ENCODE peak calls at places on chromosomes 2 and 18, in seven cellular contexts. H, C, T, M, G, Y and U are unnamed samples.

GRCh38 chr2:188475945-188476344 is 184.3 kb downstream of the GULP1 start:
- DNase-seq in T (no peak), C (no peak), G (peak), Y (no peak), H (no peak), M (no peak), U (peak)

GRCh38 chr18:26635466-26635865 is 87.1 kb upstream of the KCTD1 start:
- DNase-seq in C (no peak), M (no peak), Y (no peak), T (no peak), G (no peak), H (no peak), U (no peak)

GRCh38 chr2:204982303-204982702 is 437.0 kb downstream of the PARD3B start:
- DNase-seq in T (no peak), M (no peak), G (peak), H (no peak), Y (no peak), C (no peak), U (no peak)

GRCh38 chr2:67641302-67641701 is 244.2 kb downstream of the ETAA1 start:
- DNase-seq in C (no peak), G (no peak), Y (no peak), M (no peak), T (no peak), H (no peak), U (no peak)

GRCh38 chr2:8573234-8573941 is 108.5 kb upstream of the ID2 start:
- DNase-seq in H (no peak), G (no peak), M (no peak), T (peak), Y (no peak), C (peak), U (no peak)

GRCh38 chr2:175834472-175834871 is 167.6 kb downstream of the LNPK start:
- DNase-seq in Y (no peak), G (no peak), C (no peak), H (no peak), T (no peak), M (no peak), U (peak)

GRCh38 chr2:171688129-171688465 is 828 bp downstream of the DYNC1I2 start:
- DNase-seq in G (peak), M (no peak), C (no peak), H (no peak), T (no peak), Y (peak), U (no peak)

GRCh38 chr2:226087505-226088365 is 688.2 kb downstream of the NYAP2 start:
- DNase-seq in T (no peak), M (no peak), Y (no peak), H (peak), G (no peak), C (no peak), U (no peak)

GRCh38 chr18:44637210-44638051 is 43.3 kb upstream of the SETBP1 start:
- DNase-seq in H (no peak), Y (no peak), G (no peak), C (no peak), M (no peak), T (no peak), U (peak)

GRCh38 chr2:222290691-222291484 is 7.9 kb downstream of the PAX3 start:
- DNase-seq in T (no peak), C (no peak), H (no peak), G (no peak), Y (no peak), M (no peak), U (peak)

GRCh38 chr2:2747797-2748301 is 416.8 kb upstream of the MYT1L start:
- DNase-seq in C (no peak), Y (no peak), M (no peak), G (no peak), H (no peak), T (peak), U (no peak)

GRCh38 chr2:101116841-101117552 is 34.2 kb downstream of the TBC1D8 start:
- DNase-seq in M (no peak), H (no peak), G (no peak), T (no peak), Y (no peak), C (no peak), U (no peak)

GRCh38 chr2:54508521-54508920 is 52.4 kb downstream of the SPTBN1 start:
- DNase-seq in C (no peak), G (no peak), T (no peak), M (no peak), H (no peak), Y (no peak), U (no peak)

GRCh38 chr2:2938481-2938880 is 439.1 kb downstream of the EIPR1 start:
- DNase-seq in M (no peak), G (no peak), H (no peak), C (no peak), Y (no peak), T (no peak), U (no peak)

GRCh38 chr2:215269397-215270117 is 42.3 kb upstream of the ATIC start:
- DNase-seq in G (peak), T (peak), Y (peak), H (no peak), M (peak), C (peak), U (peak)

GRCh38 chr2:70903171-70903570 is 32.5 kb upstream of the ATP6V1B1 start:
- DNase-seq in Y (no peak), M (no peak), G (no peak), H (no peak), T (no peak), C (no peak), U (no peak)

GRCh38 chr18:78979682-78980278 is at the start of gene SALL3:
- DNase-seq in H (no peak), G (no peak), Y (no peak), T (no peak), C (no peak), M (no peak), U (no peak)

GRCh38 chr2:207505728-207506127 is 24.0 kb upstream of the CREB1 start:
- DNase-seq in T (no peak), H (no peak), C (no peak), M (no peak), Y (no peak), G (peak), U (peak)

GRCh38 chr2:18749912-18750526 is 160.7 kb upstream of the NT5C1B start:
- DNase-seq in T (peak), C (peak), Y (peak), H (no peak), G (peak), M (no peak), U (peak)

GRCh38 chr2:110910404-110910803 is 178.0 kb downstream of the ACOXL start:
- DNase-seq in G (no peak), Y (no peak), H (no peak), M (no peak), T (no peak), C (no peak), U (no peak)

GRCh38 chr2:121961761-121962160 is 206.3 kb downstream of the TSN start:
- DNase-seq in C (no peak), H (no peak), M (no peak), G (no peak), Y (no peak), T (no peak), U (no peak)

GRCh38 chr2:173287594-173287993 is 67.1 kb upstream of the CDCA7 start:
- DNase-seq in M (no peak), G (no peak), C (no peak), H (no peak), T (no peak), Y (no peak), U (no peak)

GRCh38 chr2:173282795-173283545 is 71.7 kb upstream of the CDCA7 start:
- DNase-seq in M (no peak), Y (no peak), T (no peak), G (no peak), H (peak), C (no peak), U (no peak)

GRCh38 chr2:173288561-173288960 is 66.1 kb upstream of the CDCA7 start:
- DNase-seq in M (no peak), T (no peak), C (no peak), H (no peak), Y (no peak), G (peak), U (peak)

GRCh38 chr2:173290046-173290445 is 64.6 kb upstream of the CDCA7 start:
- DNase-seq in Y (no peak), M (no peak), C (no peak), H (no peak), G (peak), T (no peak), U (no peak)

GRCh38 chr2:173286153-173286809 is 68.4 kb upstream of the CDCA7 start:
- DNase-seq in H (no peak), G (no peak), M (no peak), T (no peak), C (no peak), Y (peak), U (no peak)
- TF ChIP-seq CTCF in H (no peak), G (no peak), M (no peak), T (no peak), C (no peak), Y (peak), U (no peak)

GRCh38 chr2:138324068-138324771 is 177.3 kb upstream of the SPOPL start:
- DNase-seq in M (no peak), Y (no peak), C (no peak), T (no peak), H (no peak), G (no peak), U (no peak)
- TF ChIP-seq CTCF in M (no peak), Y (no peak), C (no peak), T (no peak), H (no peak), G (no peak), U (no peak)

DNA sequence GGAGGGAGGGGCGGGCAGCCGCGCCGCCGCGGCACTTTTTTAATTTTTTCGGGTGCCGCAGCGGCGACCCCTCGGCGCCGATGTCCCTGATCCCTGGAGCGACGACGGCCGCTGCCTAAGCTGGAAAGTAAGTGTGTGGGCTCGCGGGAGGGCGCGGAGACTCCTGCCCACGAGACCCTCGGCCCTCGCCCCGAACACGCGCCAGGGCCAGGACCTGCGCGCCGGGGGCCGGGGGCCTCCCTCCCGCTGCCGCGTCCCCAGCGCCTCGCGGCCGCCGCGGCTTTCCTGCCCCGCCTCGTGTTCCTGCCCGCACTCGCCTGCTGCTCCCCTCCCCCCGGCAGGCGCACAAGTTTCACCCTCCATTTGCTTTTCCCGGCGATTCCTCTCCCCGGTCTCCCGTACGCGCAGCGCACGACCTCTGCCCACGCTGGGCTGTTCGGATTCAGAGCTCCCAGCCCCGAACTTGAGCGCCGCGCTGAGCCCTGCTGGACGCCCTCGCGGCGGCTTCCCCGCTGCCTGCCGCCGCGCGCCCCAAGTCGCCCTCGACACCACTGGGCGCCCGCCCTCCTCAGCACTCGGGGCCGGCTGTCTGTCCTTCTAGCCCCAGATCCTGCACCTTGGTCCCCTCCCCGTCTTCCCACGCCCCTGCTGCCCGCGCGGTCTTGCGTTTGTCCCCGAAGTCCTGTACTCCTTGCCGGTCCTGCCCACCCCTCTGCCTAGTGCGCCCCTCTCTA is 507 bp downstream of the PKP4 start:
- DNase-seq in T (peak), M (peak), H (peak), Y (peak), G (peak), C (peak), U (peak)
- TF ChIP-seq CTCF in T (no peak), M (no peak), H (no peak), Y (peak), G (peak), C (no peak), U (peak)

DNA sequence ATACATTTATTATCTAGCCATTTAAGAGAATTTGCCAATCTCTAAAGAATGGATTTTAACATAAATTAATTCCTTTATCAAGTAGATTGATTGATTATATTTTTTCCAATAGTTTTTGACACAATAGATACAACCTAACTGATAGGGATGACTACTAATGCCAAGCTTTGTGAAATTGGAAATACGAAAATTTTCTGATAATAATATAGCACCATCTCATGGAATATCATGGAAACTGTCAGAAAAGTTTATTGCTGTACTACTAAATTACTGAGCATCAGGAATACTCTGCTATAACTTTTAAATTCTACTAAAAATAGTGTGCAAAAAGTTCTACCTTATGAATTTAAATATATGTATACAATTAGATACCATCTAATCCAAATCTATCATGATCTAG is 101.8 kb upstream of the MAP2 start:
- DNase-seq in M (no peak), C (no peak), H (no peak), T (no peak), G (no peak), Y (no peak), U (no peak)
- TF ChIP-seq CTCF in M (no peak), C (no peak), H (no peak), T (no peak), G (no peak), Y (no peak), U (no peak)

GRCh38 chr2:64595397-64596160 is 58.1 kb downstream of the SERTAD2 start:
- DNase-seq in H (no peak), T (no peak), G (peak), M (no peak), C (no peak), Y (no peak), U (peak)
- TF ChIP-seq CTCF in H (no peak), T (no peak), G (peak), M (no peak), C (no peak), Y (no peak), U (peak)